ENCODE peak calls at places on chromosomes 2 and 18, in eight cellular contexts. U, I, A, V, J, Q, Z and D are unnamed samples. For H3K4me1, the result is how much of the 10 kb centered on the place peaks cover.

GRCh38 chr2:217969588-217969987 is 33.2 kb downstream of the TNS1 start:
- DNase-seq in U (no peak), I (no peak), A (no peak), V (no peak), J (no peak), Q (no peak), Z (no peak), D (no peak)

GRCh38 chr2:192288290-192288689 is 93.6 kb upstream of the TMEFF2 start:
- DNase-seq in U (no peak), I (no peak), A (no peak), V (no peak), J (no peak), Q (no peak), Z (peak), D (no peak)

GRCh38 chr2:237290249-237290648 is 123.7 kb downstream of the COL6A3 start:
- DNase-seq in U (no peak), I (no peak), A (no peak), V (no peak), J (no peak), Q (peak), Z (no peak), D (peak)

GRCh38 chr2:168711091-168711490 is 91.3 kb upstream of the NOSTRIN start:
- DNase-seq in U (no peak), I (no peak), A (no peak), V (no peak), J (no peak), Q (no peak), Z (no peak), D (no peak)

GRCh38 chr2:109322111-109322510 is 193.1 kb downstream of the SH3RF3 start:
- DNase-seq in U (no peak), I (no peak), A (peak), V (no peak), J (no peak), Q (peak), Z (no peak), D (peak)

GRCh38 chr18:49238433-49239042 is 221.9 kb downstream of the DYM start:
- DNase-seq in U (no peak), I (no peak), A (no peak), V (no peak), J (peak), Q (peak), Z (peak), D (no peak)

GRCh38 chr2:27356056-27356381 is 545 bp downstream of the GTF3C2 start:
- DNase-seq in U (no peak), I (peak), A (peak), V (peak), J (no peak), Q (peak), Z (no peak), D (no peak)

GRCh38 chr2:7031424-7032245 is 114.4 kb downstream of the RNF144A start:
- DNase-seq in U (no peak), I (no peak), A (no peak), V (no peak), J (peak), Q (no peak), Z (no peak), D (no peak)

GRCh38 chr2:73979686-73980085 is 5.0 kb upstream of the TET3 start:
- DNase-seq in U (no peak), I (no peak), A (no peak), V (no peak), J (no peak), Q (peak), Z (no peak), D (no peak)

GRCh38 chr18:12012697-12013096 is 31.4 kb downstream of the IMPA2 start:
- DNase-seq in U (no peak), I (no peak), A (no peak), V (no peak), J (no peak), Q (no peak), Z (peak), D (no peak)

DNA sequence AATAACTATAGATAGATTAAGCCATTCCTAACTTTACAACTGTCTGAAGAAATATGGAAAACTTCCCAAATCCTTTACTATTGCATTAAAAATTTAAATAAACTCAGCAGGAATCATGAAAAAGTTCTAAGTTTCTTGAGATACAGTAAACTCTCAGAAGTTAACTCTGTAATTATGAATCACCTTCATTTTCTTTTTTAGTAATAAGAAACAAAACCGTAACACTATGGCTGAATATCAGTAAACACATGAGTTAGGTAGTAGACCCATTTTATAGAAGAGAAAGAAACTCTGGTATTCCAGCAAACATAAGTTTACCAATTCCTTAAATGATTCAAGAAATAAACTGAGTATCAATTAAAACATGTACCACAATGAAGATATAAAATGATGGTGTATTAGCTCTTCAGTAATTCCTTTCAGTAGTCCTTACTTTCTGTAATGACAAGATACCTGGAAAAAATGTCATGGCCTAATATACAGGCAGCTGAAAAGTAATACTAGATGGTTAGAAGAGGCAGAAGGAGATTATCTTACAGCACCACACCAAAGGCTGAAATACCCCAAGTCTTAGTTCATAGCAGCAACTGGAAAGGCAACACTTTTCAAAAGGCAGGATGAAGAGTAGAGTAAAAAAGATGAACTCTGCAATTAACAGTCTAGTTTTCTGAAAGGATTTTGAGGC is 11.5 kb downstream of the TRIP12 start:
- DNase-seq in U (no peak), I (no peak), A (no peak), V (no peak), J (no peak), Q (no peak), Z (peak), D (no peak)
- H3K4me1 ChIP-seq in U (under half), I (under half), A (under half), V (under half), J (under half), Q (under half), Z (under half), D (under half)

DNA sequence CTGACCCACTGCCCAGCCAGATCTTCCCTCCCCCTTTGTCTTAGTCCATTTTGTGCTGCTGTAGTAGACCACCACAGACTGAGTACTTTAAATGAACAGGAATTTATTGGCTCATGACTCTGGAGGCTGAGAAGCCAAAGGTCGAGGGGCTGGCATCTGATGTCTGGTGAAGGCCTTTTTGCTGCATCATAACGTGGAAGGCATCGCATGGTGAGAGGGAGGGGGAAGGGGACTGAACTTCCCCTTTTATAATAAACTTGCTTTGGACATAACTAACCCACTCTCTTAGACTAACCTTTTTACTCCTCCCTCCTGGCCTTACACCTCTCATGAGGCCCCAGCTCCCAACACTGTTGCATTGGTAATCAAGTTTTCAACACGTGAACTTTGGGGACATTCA is 83.8 kb downstream of the MAP4K4 start:
- DNase-seq in U (no peak), I (no peak), A (no peak), V (no peak), J (peak), Q (no peak), Z (no peak), D (no peak)
- H3K4me1 ChIP-seq in U (under half), I (under half), A (under half), V (under half), J (under half), Q (under half), Z (under half), D (under half)

DNA sequence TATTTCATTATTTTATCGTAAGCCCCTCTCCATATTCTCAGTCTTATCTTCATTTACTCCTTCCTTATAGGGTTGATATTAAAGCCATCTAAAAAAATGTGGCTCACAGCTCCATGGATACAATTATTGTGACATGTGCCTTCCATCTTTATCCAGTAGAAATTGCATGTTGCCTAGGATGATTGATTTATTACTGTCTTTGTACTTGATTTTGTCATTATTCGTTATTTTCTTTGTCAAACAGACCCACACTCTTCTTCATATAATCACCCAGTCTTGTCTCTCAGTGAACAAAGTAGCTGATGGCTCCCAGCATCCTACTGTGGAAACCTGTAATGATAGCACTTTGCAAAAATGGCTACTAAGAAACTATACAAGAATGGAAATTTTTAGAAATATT is 252.2 kb upstream of the KCNJ3 start:
- DNase-seq in U (no peak), I (no peak), A (no peak), V (no peak), J (no peak), Q (no peak), Z (no peak), D (no peak)
- H3K4me1 ChIP-seq in U (under half), I (under half), A (under half), V (under half), J (under half), Q (under half), Z (under half), D (under half)

DNA sequence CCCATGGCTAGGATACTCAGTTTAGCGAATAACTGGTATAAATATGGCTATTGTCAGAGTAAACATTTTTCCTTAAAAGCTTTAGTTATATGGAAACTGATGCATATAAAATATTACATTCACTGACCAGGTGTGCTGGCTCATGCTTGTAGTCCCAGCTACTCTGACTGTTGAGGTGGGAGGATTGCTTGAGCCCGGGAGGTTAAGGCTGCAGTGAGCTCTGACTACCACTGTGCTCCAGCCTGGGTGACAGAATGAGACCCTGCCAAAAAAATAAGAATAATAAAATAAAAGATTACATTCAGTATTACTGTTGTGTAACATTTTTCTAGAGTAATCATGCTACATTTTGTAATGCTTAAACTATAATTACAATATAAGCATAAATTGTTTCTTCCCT is 350.4 kb upstream of the FSIP2 start:
- DNase-seq in U (no peak), I (no peak), A (no peak), V (no peak), J (no peak), Q (no peak), Z (no peak), D (no peak)
- H3K4me1 ChIP-seq in U (under half), I (under half), A (under half), V (under half), J (under half), Q (under half), Z (under half), D (under half)